ENCODE peak calls at places on chromosomes 11 and 22, in five cellular contexts. X is neural crest cell, F is ovary, C is heart left ventricle, Z is dorsolateral prefrontal cortex. S is an unnamed sample.

GRCh38 chr22:24578355-24579241 is 14.3 kb downstream of the LRRC75B start:
- DNase-seq in F (no peak), X (no peak), Z (no peak), C (no peak), S (no peak)

GRCh38 chr11:33294797-33295196 is 37.6 kb downstream of the HIPK3 start:
- DNase-seq in F (no peak), Z (no peak), C (no peak), X (no peak), S (no peak)

GRCh38 chr11:32006799-32007388 is 84.0 kb upstream of the RCN1 start:
- DNase-seq in X (peak; percentile 16), Z (no peak), C (no peak), F (no peak), S (no peak)

GRCh38 chr22:41885116-41885515 is 29.8 kb downstream of the SHISA8 start:
- DNase-seq in C (no peak), F (no peak), Z (no peak), X (no peak), S (no peak)

GRCh38 chr11:78351193-78351592 is 66.4 kb downstream of the GAB2 start:
- DNase-seq in X (no peak), Z (no peak), F (no peak), C (no peak), S (no peak)

GRCh38 chr22:41526802-41527799 is 17.2 kb downstream of the POLR3H start:
- DNase-seq in F (peak; percentile 69), X (peak; percentile 42), Z (no peak), C (no peak), S (no peak)

GRCh38 chr22:48979482-48979881 is 848.2 kb downstream of the BRD1 start:
- DNase-seq in F (no peak), C (no peak), X (no peak), Z (no peak), S (no peak)

GRCh38 chr11:35162795-35163194 is 23.8 kb downstream of the CD44 start:
- DNase-seq in Z (no peak), X (no peak), C (no peak), F (no peak), S (no peak)

GRCh38 chr11:117820071-117820470 is 4.5 kb downstream of the FXYD2 start:
- DNase-seq in F (no peak), X (no peak), Z (no peak), C (peak; percentile 60), S (no peak)

GRCh38 chr11:10823152-10823579 is 14.4 kb upstream of the EIF4G2 start:
- DNase-seq in X (no peak), Z (no peak), F (no peak), C (no peak), S (no peak)

GRCh38 chr22:46042786-46043185 is 65.8 kb upstream of the WNT7B start:
- DNase-seq in X (no peak), Z (peak; percentile 2), F (peak; percentile 36), C (no peak), S (no peak)

GRCh38 chr11:16806791-16807190 is 68.3 kb downstream of the C11orf58 start:
- DNase-seq in F (no peak), C (no peak), Z (no peak), X (no peak), S (no peak)

GRCh38 chr22:41656515-41656914 is 32.2 kb downstream of the SNU13 start:
- DNase-seq in Z (no peak), X (no peak), F (no peak), C (no peak), S (no peak)

GRCh38 chr22:44839061-44839460 is 86.7 kb downstream of the ARHGAP8 start:
- DNase-seq in C (no peak), Z (no peak), F (no peak), X (no peak), S (no peak)

GRCh38 chr11:72239296-72239848 is 4.6 kb downstream of the PHOX2A start:
- DNase-seq in C (peak; percentile 89), F (no peak), Z (no peak), X (peak; percentile 27), S (no peak)

GRCh38 chr11:46352063-46352841 is 5.0 kb downstream of the DGKZ start:
- DNase-seq in F (peak; percentile 69), X (peak; percentile 72), C (peak; percentile 82), Z (peak; percentile 72), S (no peak)

GRCh38 chr11:84261707-84262106 is 975.5 kb upstream of the CCDC90B start:
- DNase-seq in X (no peak), Z (no peak), F (no peak), C (no peak), S (no peak)

GRCh38 chr22:32204856-32205722 is at the start of gene RFPL2:
- DNase-seq in C (no peak), Z (peak; percentile 68), F (no peak), X (peak; percentile 57), S (no peak)

GRCh38 chr11:93846411-93846810 is 4.0 kb downstream of the VSTM5 start:
- DNase-seq in C (no peak), F (no peak), Z (no peak), X (no peak), S (no peak)

GRCh38 chr22:23231471-23232093 is 51.3 kb downstream of the BCR start:
- DNase-seq in X (no peak), F (no peak), Z (no peak), C (no peak), S (no peak)

GRCh38 chr11:18720811-18721575 is 5.0 kb downstream of the IGSF22 start:
- DNase-seq in C (peak; percentile 90), Z (peak; percentile 80), X (peak; percentile 79), F (peak; percentile 94), S (peak; percentile 88)

GRCh38 chr11:72720806-72721205 is 31.4 kb downstream of the ARAP1 start:
- DNase-seq in F (no peak), C (no peak), X (no peak), Z (no peak), S (no peak)

GRCh38 chr22:50175191-50175461 is 4.6 kb downstream of the PANX2 start:
- DNase-seq in Z (no peak), F (no peak), C (no peak), X (no peak), S (no peak)

GRCh38 chr22:41501209-41501608 is 32.3 kb downstream of the ACO2 start:
- DNase-seq in Z (no peak), F (no peak), C (no peak), X (no peak), S (no peak)

GRCh38 chr11:1060885-1061616 is 13.6 kb upstream of the MUC2 start:
- DNase-seq in Z (no peak), X (no peak), C (no peak), F (no peak), S (no peak)

GRCh38 chr22:47835726-47836125 is 1073.3 kb downstream of the TBC1D22A start:
- DNase-seq in Z (no peak), X (no peak), C (no peak), F (no peak), S (no peak)

GRCh38 chr11:783581-784015 is 6.3 kb downstream of the CEND1 start:
- DNase-seq in C (peak; percentile 85), Z (peak; percentile 85), X (peak; percentile 77), F (peak; percentile 79), S (peak; percentile 91)

GRCh38 chr11:30049214-30049613 is 32.4 kb upstream of the KCNA4 start:
- DNase-seq in C (no peak), Z (no peak), F (no peak), X (no peak), S (no peak)

GRCh38 chr11:120869097-120869496 is 154.8 kb upstream of the TBCEL start:
- DNase-seq in F (no peak), Z (no peak), C (no peak), X (no peak), S (no peak)

GRCh38 chr11:57403176-57404147 is 13.0 kb upstream of the PRG2 start:
- DNase-seq in Z (no peak), C (no peak), F (no peak), X (no peak), S (no peak)

GRCh38 chr11:68315581-68315920 is 3.2 kb downstream of the LRP5 start:
- DNase-seq in F (peak; percentile 41), X (no peak), Z (no peak), C (no peak), S (no peak)

GRCh38 chr11:68312780-68313573 is 586 bp downstream of the LRP5 start:
- DNase-seq in F (peak; percentile 57), X (no peak), Z (no peak), C (no peak), S (no peak)

GRCh38 chr11:68313574-68314202 is 1.3 kb downstream of the LRP5 start:
- DNase-seq in C (no peak), F (peak; percentile 39), X (no peak), Z (no peak), S (no peak)

GRCh38 chr11:68314886-68315580 is 2.6 kb downstream of the LRP5 start:
- DNase-seq in C (no peak), X (no peak), Z (no peak), F (peak; percentile 62), S (no peak)

DNA sequence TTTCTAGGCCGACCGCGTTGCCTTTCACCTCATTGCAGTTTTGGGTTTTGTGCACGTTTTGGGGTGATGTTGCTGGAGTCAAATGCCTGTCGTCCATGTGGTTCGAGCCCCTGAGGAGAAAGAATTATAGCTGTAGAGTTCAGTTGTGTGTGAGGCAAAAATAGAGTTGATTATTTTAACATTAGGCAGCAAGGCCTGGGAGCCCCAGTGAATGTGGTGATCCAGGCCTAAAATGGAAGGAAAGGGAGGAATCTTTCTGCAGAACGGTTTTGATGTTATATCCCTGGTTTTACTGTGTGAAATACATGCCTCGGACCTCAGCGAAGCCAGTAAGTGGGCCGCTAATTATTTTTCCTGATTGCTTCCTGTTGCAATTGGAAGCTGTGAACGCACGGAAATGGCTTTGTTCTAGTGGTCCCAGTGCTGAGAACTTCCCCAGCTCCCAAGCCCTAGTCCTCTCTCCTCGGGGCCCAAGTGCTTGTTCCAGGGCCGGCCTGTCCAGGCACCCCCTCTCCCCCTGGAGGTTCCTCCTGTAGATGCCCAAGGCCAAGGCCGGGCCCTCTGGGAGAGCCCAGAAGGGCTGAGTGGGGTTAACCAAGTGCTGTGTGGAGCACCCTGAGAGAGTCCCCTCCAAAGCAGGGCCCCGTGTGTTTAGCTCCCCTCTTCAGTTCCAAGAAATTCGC is 2.0 kb downstream of the LRP5 start:
- DNase-seq in X (no peak), F (peak; percentile 48), C (no peak), Z (no peak), S (no peak)
- TF ChIP-seq CTCF in X (no peak), F (no peak), C (no peak), Z (no peak), S (no peak)

GRCh38 chr11:92409956-92410355 is 185.3 kb downstream of the FAT3 start:
- DNase-seq in F (no peak), Z (no peak), X (no peak), C (no peak), S (no peak)
- TF ChIP-seq CTCF in F (no peak), Z (no peak), X (no peak), C (no peak), S (no peak)

DNA sequence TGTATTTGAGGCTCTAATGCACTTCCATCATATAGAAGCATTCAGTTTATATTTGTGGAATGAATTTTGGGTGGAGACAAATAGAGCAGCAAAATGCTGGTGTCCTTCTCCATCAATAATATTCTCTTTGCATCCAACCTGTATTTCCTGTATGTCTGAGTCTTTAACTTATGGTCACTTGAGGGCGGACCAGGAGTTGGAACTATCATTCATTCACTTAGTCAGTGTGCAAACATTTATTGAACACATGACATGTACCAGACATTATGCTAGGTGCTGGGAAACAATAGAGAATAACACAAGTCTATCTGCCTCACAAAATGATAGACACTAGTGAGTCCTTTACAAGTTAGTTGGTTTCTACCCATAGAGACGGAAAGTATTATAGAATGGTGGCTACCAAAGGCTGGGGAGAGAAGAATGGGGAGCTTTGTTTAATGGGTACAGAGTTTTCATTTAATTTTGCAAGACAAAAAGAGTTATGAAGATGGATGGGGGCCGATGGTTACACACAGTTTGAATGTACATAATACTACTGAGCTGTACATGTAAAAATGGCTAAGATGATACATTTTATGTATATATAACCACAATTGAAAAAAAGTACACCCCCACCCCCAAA is 4.6 kb upstream of the TMEM123 start:
- DNase-seq in F (no peak), X (no peak), Z (no peak), C (no peak), S (no peak)
- TF ChIP-seq CTCF in F (no peak), X (no peak), Z (no peak), C (no peak), S (no peak)

GRCh38 chr11:106208795-106209194 is 131.3 kb downstream of the AASDHPPT start:
- DNase-seq in C (no peak), Z (no peak), F (no peak), X (no peak), S (no peak)
- TF ChIP-seq CTCF in C (no peak), Z (no peak), F (no peak), X (no peak), S (no peak)